ENCODE peak calls at places on chromosomes 6 and 20, in four cellular contexts. Y, J, P and O are unnamed samples.

GRCh38 chr6:40710626-40711354 is 123.6 kb upstream of the LRFN2 start:
- DNase-seq in P (no peak), J (no peak), Y (no peak), O (no peak)

GRCh38 chr6:111986651-111987050 is 67.3 kb upstream of the CCN6 start:
- DNase-seq in Y (no peak), J (no peak), P (no peak), O (no peak)

GRCh38 chr6:41927253-41927652 is 6.0 kb downstream of the BYSL start:
- DNase-seq in P (no peak), J (no peak), Y (no peak), O (no peak)

GRCh38 chr20:36792422-36792821 is 18.9 kb upstream of the DSN1 start:
- DNase-seq in J (peak; percentile 29), P (peak; percentile 11), Y (peak; percentile 38), O (no peak)

GRCh38 chr6:11815231-11815630 is 36.6 kb upstream of the ADTRP start:
- DNase-seq in P (no peak), J (no peak), Y (no peak), O (no peak)

GRCh38 chr6:66103954-66104353 is 396.9 kb upstream of the EYS start:
- DNase-seq in J (no peak), P (no peak), Y (no peak), O (no peak)

GRCh38 chr6:11712760-11713159 is 65.8 kb downstream of the ADTRP start:
- DNase-seq in P (no peak), J (peak; percentile 43), Y (no peak), O (no peak)

GRCh38 chr6:40931927-40932326 is 107.1 kb downstream of the UNC5CL start:
- DNase-seq in J (no peak), P (no peak), Y (no peak), O (no peak)

GRCh38 chr6:44496705-44497369 is 109.3 kb downstream of the CDC5L start:
- DNase-seq in Y (no peak), P (no peak), J (no peak), O (no peak)

GRCh38 chr20:61119263-61119662 is 132.8 kb upstream of the CDH4 start:
- DNase-seq in Y (no peak), P (no peak), J (no peak), O (no peak)

GRCh38 chr20:36573798-36574277 is 441 bp downstream of the TGIF2 start:
- DNase-seq in P (peak; percentile 36), Y (no peak), J (no peak), O (no peak)

GRCh38 chr6:41536884-41537347 is 9.3 kb upstream of the FOXP4 start:
- DNase-seq in P (no peak), Y (no peak), J (no peak), O (peak; percentile 79)

GRCh38 chr6:16486661-16487060 is 248.3 kb downstream of the GMPR start:
- DNase-seq in J (no peak), Y (no peak), P (no peak), O (no peak)

GRCh38 chr20:50582591-50583234 is 72.5 kb downstream of the PTPN1 start:
- DNase-seq in Y (no peak), J (no peak), P (no peak), O (no peak)

GRCh38 chr6:149049230-149049629 is 268.3 kb upstream of the TAB2 start:
- DNase-seq in Y (no peak), J (no peak), P (no peak), O (no peak)

GRCh38 chr20:57596998-57597939 is 23.0 kb downstream of the ZBP1 start:
- DNase-seq in J (no peak), P (peak; percentile 60), Y (peak; percentile 39), O (no peak)

GRCh38 chr6:168962886-168963285 is 290.8 kb downstream of the THBS2 start:
- DNase-seq in P (no peak), Y (no peak), J (no peak), O (no peak)

GRCh38 chr20:1306316-1307135 is 22.4 kb downstream of the SDCBP2 start:
- DNase-seq in J (no peak), P (no peak), Y (no peak), O (no peak)

GRCh38 chr6:11425431-11425871 is 112.1 kb upstream of the TMEM170B start:
- DNase-seq in J (no peak), Y (peak; percentile 77), P (no peak), O (no peak)

GRCh38 chr6:293185-294174 is 1.2 kb downstream of the DUSP22 start:
- DNase-seq in Y (peak; percentile 16), J (no peak), P (no peak), O (no peak)